ENCODE peak calls at places on chromosomes 6 and 20, in nine cellular contexts. One of them, this sample, is unnamed. For H3K4me1, the result is how much of the 10 kb centered on the place peaks cover.

GRCh38 chr6:53984163-53984562 is 127.1 kb upstream of the MLIP start:
- DNase-seq in tibial nerve: no peak
- DNase-seq in IMR-90: peak
- DNase-seq in fibroblast of lung: peak
- DNase-seq in K562: no peak
- DNase-seq in mammary epithelial cell: peak
- DNase-seq in hepatocyte: no peak
- DNase-seq in CD4-positive, CD25-positive, alpha-beta regulatory T cell: no peak
- DNase-seq in left lung: no peak
- DNase-seq in this sample: peak

GRCh38 chr20:32164984-32165735 is 42.4 kb downstream of the PLAGL2 start:
- DNase-seq in tibial nerve: no peak
- DNase-seq in IMR-90: peak
- DNase-seq in fibroblast of lung: no peak
- DNase-seq in K562: no peak
- DNase-seq in mammary epithelial cell: no peak
- DNase-seq in hepatocyte: no peak
- DNase-seq in CD4-positive, CD25-positive, alpha-beta regulatory T cell: no peak
- DNase-seq in left lung: no peak
- DNase-seq in this sample: no peak

GRCh38 chr6:85470023-85470410 is 20.1 kb downstream of the NT5E start:
- DNase-seq in tibial nerve: no peak
- DNase-seq in IMR-90: no peak
- DNase-seq in fibroblast of lung: no peak
- DNase-seq in K562: no peak
- DNase-seq in mammary epithelial cell: no peak
- DNase-seq in hepatocyte: no peak
- DNase-seq in CD4-positive, CD25-positive, alpha-beta regulatory T cell: no peak
- DNase-seq in left lung: no peak
- DNase-seq in this sample: no peak

GRCh38 chr6:19836799-19837510 is at the start of gene ID4:
- DNase-seq in tibial nerve: peak
- DNase-seq in IMR-90: peak
- DNase-seq in fibroblast of lung: peak
- DNase-seq in K562: no peak
- DNase-seq in mammary epithelial cell: peak
- DNase-seq in hepatocyte: peak
- DNase-seq in CD4-positive, CD25-positive, alpha-beta regulatory T cell: no peak
- DNase-seq in left lung: peak
- DNase-seq in this sample: peak

GRCh38 chr20:59810376-59811187 is 122.9 kb downstream of the SYCP2 start:
- DNase-seq in tibial nerve: no peak
- DNase-seq in IMR-90: no peak
- DNase-seq in fibroblast of lung: no peak
- DNase-seq in K562: peak
- DNase-seq in mammary epithelial cell: no peak
- DNase-seq in hepatocyte: no peak
- DNase-seq in CD4-positive, CD25-positive, alpha-beta regulatory T cell: no peak
- DNase-seq in left lung: no peak
- DNase-seq in this sample: no peak

GRCh38 chr6:90403489-90404381 is 107.1 kb upstream of the BACH2 start:
- DNase-seq in tibial nerve: no peak
- DNase-seq in IMR-90: peak
- DNase-seq in fibroblast of lung: peak
- DNase-seq in K562: peak
- DNase-seq in mammary epithelial cell: peak
- DNase-seq in hepatocyte: peak
- DNase-seq in CD4-positive, CD25-positive, alpha-beta regulatory T cell: no peak
- DNase-seq in left lung: peak
- DNase-seq in this sample: peak

GRCh38 chr20:44014807-44015732 is 100.4 kb downstream of the TOX2 start:
- DNase-seq in tibial nerve: no peak
- DNase-seq in IMR-90: no peak
- DNase-seq in fibroblast of lung: peak
- DNase-seq in K562: peak
- DNase-seq in mammary epithelial cell: no peak
- DNase-seq in hepatocyte: peak
- DNase-seq in CD4-positive, CD25-positive, alpha-beta regulatory T cell: no peak
- DNase-seq in left lung: no peak
- DNase-seq in this sample: no peak

GRCh38 chr6:135578976-135579375 is 81.4 kb upstream of the AHI1 start:
- DNase-seq in tibial nerve: no peak
- DNase-seq in IMR-90: no peak
- DNase-seq in fibroblast of lung: no peak
- DNase-seq in K562: no peak
- DNase-seq in mammary epithelial cell: no peak
- DNase-seq in hepatocyte: no peak
- DNase-seq in CD4-positive, CD25-positive, alpha-beta regulatory T cell: no peak
- DNase-seq in left lung: no peak
- DNase-seq in this sample: no peak

GRCh38 chr20:50664248-50664647 is 27.1 kb downstream of the RIPOR3 start:
- DNase-seq in tibial nerve: no peak
- DNase-seq in IMR-90: no peak
- DNase-seq in fibroblast of lung: no peak
- DNase-seq in K562: peak
- DNase-seq in mammary epithelial cell: no peak
- DNase-seq in hepatocyte: no peak
- DNase-seq in CD4-positive, CD25-positive, alpha-beta regulatory T cell: no peak
- DNase-seq in left lung: no peak
- DNase-seq in this sample: no peak

DNA sequence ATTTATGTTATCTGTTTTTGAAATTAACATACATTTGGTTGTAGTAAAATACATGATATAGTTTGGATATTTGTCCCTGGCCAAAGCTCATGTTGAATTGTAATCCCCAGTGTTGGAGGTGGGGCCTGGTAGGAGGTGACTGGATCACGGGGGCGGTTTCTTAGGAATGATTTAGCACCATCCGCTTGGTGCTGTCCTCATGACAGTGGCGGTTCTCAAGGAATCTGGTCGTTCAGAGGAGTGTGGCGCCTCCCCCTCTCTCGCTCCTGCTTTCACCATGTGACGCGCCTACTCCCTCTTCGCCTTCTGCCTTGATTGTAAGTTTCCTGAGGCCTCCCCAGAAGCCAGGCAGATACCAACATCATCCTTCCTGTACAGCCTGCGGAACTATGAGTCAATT is 29.0 kb downstream of the CTCFL start:
- DNase-seq in tibial nerve: no peak
- DNase-seq in IMR-90: no peak
- DNase-seq in fibroblast of lung: no peak
- DNase-seq in K562: no peak
- DNase-seq in mammary epithelial cell: no peak
- DNase-seq in hepatocyte: no peak
- DNase-seq in CD4-positive, CD25-positive, alpha-beta regulatory T cell: no peak
- DNase-seq in left lung: no peak
- DNase-seq in this sample: no peak
- H3K27ac ChIP-seq in tibial nerve: no peak
- H3K27ac ChIP-seq in IMR-90: no peak
- H3K27ac ChIP-seq in fibroblast of lung: no peak
- H3K27ac ChIP-seq in K562: no peak
- H3K27ac ChIP-seq in mammary epithelial cell: no peak
- H3K27ac ChIP-seq in hepatocyte: no peak
- H3K27ac ChIP-seq in CD4-positive, CD25-positive, alpha-beta regulatory T cell: no peak
- H3K27ac ChIP-seq in left lung: no peak
- H3K27ac ChIP-seq in this sample: no peak

GRCh38 chr6:34390531-34391013 is 1.9 kb downstream of the NUDT3 start:
- DNase-seq in tibial nerve: no peak
- DNase-seq in IMR-90: no peak
- DNase-seq in fibroblast of lung: no peak
- DNase-seq in K562: no peak
- DNase-seq in mammary epithelial cell: no peak
- DNase-seq in hepatocyte: no peak
- DNase-seq in CD4-positive, CD25-positive, alpha-beta regulatory T cell: no peak
- DNase-seq in left lung: no peak
- DNase-seq in this sample: no peak
- H3K4me3 ChIP-seq in tibial nerve: peak
- H3K4me3 ChIP-seq in IMR-90: peak
- H3K4me3 ChIP-seq in fibroblast of lung: peak
- H3K4me3 ChIP-seq in K562: peak
- H3K4me3 ChIP-seq in mammary epithelial cell: peak
- H3K4me3 ChIP-seq in hepatocyte: peak
- H3K4me3 ChIP-seq in CD4-positive, CD25-positive, alpha-beta regulatory T cell: peak
- H3K4me3 ChIP-seq in left lung: peak
- H3K4me3 ChIP-seq in this sample: peak

GRCh38 chr6:30782425-30783014 is 38.2 kb upstream of the IER3 start:
- DNase-seq in tibial nerve: no peak
- DNase-seq in IMR-90: peak
- DNase-seq in fibroblast of lung: no peak
- DNase-seq in K562: no peak
- DNase-seq in mammary epithelial cell: peak
- DNase-seq in hepatocyte: no peak
- DNase-seq in CD4-positive, CD25-positive, alpha-beta regulatory T cell: no peak
- DNase-seq in left lung: no peak
- DNase-seq in this sample: peak
- H3K4me1 ChIP-seq in tibial nerve: under half
- H3K4me1 ChIP-seq in IMR-90: under half
- H3K4me1 ChIP-seq in fibroblast of lung: under half
- H3K4me1 ChIP-seq in K562: half or more
- H3K4me1 ChIP-seq in mammary epithelial cell: under half
- H3K4me1 ChIP-seq in hepatocyte: under half
- H3K4me1 ChIP-seq in CD4-positive, CD25-positive, alpha-beta regulatory T cell: under half
- H3K4me1 ChIP-seq in left lung: under half
- H3K4me1 ChIP-seq in this sample: half or more

DNA sequence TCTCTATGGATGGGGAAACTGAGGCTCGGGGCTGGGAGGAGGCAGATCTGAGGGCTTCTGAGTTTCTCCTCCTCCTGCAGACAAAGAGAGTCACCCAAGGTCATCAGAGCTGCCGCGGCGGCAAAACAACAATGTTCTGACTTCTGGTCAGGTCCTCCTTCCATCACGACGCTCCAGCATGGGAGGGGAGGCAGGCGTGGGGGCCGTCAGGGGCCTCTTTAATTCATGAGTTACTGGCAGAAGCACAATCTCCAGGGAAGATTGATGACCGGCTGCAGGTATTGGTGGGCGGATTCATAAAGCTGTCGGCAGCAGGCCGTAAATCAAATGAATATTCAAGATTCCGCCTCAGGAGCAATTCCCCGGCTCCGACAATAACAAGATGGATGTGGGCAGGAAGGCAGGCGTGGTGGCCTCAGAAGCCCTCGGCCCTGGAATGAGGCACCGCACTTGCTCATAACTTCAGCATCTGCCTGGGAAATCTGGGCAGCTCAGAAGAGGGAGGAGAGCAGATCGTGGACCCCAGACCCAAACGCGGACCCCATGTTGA is 19.1 kb downstream of the PCK1 start:
- DNase-seq in tibial nerve: no peak
- DNase-seq in IMR-90: no peak
- DNase-seq in fibroblast of lung: no peak
- DNase-seq in K562: no peak
- DNase-seq in mammary epithelial cell: no peak
- DNase-seq in hepatocyte: peak
- DNase-seq in CD4-positive, CD25-positive, alpha-beta regulatory T cell: no peak
- DNase-seq in left lung: peak
- DNase-seq in this sample: no peak
- H3K27ac ChIP-seq in tibial nerve: no peak
- H3K27ac ChIP-seq in IMR-90: no peak
- H3K27ac ChIP-seq in fibroblast of lung: no peak
- H3K27ac ChIP-seq in K562: no peak
- H3K27ac ChIP-seq in mammary epithelial cell: no peak
- H3K27ac ChIP-seq in hepatocyte: no peak
- H3K27ac ChIP-seq in CD4-positive, CD25-positive, alpha-beta regulatory T cell: no peak
- H3K27ac ChIP-seq in left lung: no peak
- H3K27ac ChIP-seq in this sample: no peak

DNA sequence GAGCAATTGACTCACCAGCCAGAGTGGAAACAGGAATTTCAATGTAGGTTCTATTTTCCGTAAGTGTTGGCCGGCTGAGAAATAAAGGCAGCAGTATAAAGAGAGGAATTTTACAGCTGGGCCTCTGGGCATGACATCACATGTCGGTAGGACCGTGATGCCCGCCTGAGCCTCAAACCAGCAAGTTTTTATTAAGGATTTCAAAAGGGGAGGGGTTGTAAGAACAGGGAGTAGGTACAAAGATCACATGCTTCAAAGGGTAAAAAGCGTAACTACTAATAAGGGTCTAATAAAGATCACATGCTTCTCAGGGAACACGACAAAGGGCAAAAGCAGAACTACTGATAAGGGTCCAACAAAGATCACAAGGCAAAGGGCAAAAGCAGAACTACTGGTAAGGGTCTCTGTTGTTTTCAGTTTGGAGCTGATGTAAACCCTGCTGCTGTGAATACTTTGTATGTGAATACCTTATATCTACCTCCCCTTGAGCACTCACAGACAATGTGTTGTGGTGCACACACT is 9.0 kb upstream of the TULP4 start:
- DNase-seq in tibial nerve: no peak
- DNase-seq in IMR-90: no peak
- DNase-seq in fibroblast of lung: no peak
- DNase-seq in K562: no peak
- DNase-seq in mammary epithelial cell: peak
- DNase-seq in hepatocyte: peak
- DNase-seq in CD4-positive, CD25-positive, alpha-beta regulatory T cell: no peak
- DNase-seq in left lung: no peak
- DNase-seq in this sample: no peak
- H3K4me3 ChIP-seq in tibial nerve: no peak
- H3K4me3 ChIP-seq in IMR-90: no peak
- H3K4me3 ChIP-seq in fibroblast of lung: no peak
- H3K4me3 ChIP-seq in K562: no peak
- H3K4me3 ChIP-seq in mammary epithelial cell: no peak
- H3K4me3 ChIP-seq in hepatocyte: no peak
- H3K4me3 ChIP-seq in CD4-positive, CD25-positive, alpha-beta regulatory T cell: no peak
- H3K4me3 ChIP-seq in left lung: no peak
- H3K4me3 ChIP-seq in this sample: no peak

DNA sequence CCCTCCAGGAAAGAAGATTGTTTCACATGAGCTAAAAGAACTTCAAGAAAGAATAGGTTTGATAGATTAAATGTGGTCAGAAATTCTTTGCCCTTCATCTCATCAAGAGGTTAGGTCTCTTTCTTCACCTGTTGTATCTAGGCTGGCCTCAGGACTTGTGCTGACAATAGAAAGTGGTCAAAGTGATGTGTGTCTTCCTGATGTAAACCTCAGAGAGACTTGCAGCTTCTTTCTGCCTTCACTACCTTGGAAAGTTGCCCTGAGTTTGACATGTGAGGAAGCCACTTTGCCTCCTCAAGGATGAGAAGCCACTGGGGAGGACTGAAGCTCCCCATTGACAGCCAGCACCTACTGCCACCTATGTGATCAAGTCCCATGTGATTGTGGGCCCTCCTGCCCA is 46.3 kb downstream of the TBPL1 start:
- DNase-seq in tibial nerve: no peak
- DNase-seq in IMR-90: no peak
- DNase-seq in fibroblast of lung: no peak
- DNase-seq in K562: no peak
- DNase-seq in mammary epithelial cell: no peak
- DNase-seq in hepatocyte: no peak
- DNase-seq in CD4-positive, CD25-positive, alpha-beta regulatory T cell: no peak
- DNase-seq in left lung: no peak
- DNase-seq in this sample: no peak
- H3K4me1 ChIP-seq in tibial nerve: under half
- H3K4me1 ChIP-seq in IMR-90: under half
- H3K4me1 ChIP-seq in fibroblast of lung: under half
- H3K4me1 ChIP-seq in K562: under half
- H3K4me1 ChIP-seq in mammary epithelial cell: under half
- H3K4me1 ChIP-seq in hepatocyte: under half
- H3K4me1 ChIP-seq in CD4-positive, CD25-positive, alpha-beta regulatory T cell: under half
- H3K4me1 ChIP-seq in left lung: under half
- H3K4me1 ChIP-seq in this sample: under half

DNA sequence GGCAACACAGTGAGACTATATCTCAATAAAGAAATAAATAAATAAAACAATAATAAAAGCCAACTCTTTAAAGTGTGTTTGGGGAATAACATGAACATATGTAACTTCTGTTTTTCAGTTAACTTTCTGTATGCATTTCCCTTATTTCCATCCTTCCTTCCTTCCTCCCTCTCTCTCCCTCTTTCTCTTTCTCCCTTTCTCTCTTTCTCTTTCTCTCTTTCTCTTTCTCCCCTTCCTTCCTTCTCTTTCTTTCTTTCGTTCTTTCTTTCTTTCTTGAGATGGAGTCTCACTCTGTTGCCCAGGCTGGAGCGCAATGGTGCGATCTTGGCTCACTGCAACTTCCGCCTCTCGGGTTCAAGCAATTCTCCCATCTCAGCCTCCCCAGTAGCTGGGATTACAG is 48.8 kb upstream of the PRND start:
- DNase-seq in tibial nerve: no peak
- DNase-seq in IMR-90: no peak
- DNase-seq in fibroblast of lung: no peak
- DNase-seq in K562: no peak
- DNase-seq in mammary epithelial cell: no peak
- DNase-seq in hepatocyte: no peak
- DNase-seq in CD4-positive, CD25-positive, alpha-beta regulatory T cell: no peak
- DNase-seq in left lung: no peak
- DNase-seq in this sample: no peak
- H3K27ac ChIP-seq in tibial nerve: no peak
- H3K27ac ChIP-seq in IMR-90: no peak
- H3K27ac ChIP-seq in fibroblast of lung: no peak
- H3K27ac ChIP-seq in K562: peak
- H3K27ac ChIP-seq in mammary epithelial cell: no peak
- H3K27ac ChIP-seq in hepatocyte: no peak
- H3K27ac ChIP-seq in CD4-positive, CD25-positive, alpha-beta regulatory T cell: no peak
- H3K27ac ChIP-seq in left lung: no peak
- H3K27ac ChIP-seq in this sample: no peak